ENCODE peak calls at places on chromosome 10, in ten cellular contexts. X is CD8-positive, alpha-beta T cell; A is dorsolateral prefrontal cortex; W is OCI-LY7; M is neural progenitor cell; T is cardiac muscle cell; Z is tibial artery; V is kidney; S is BE2C; Y is choroid plexus epithelial cell. N is an unnamed sample.

GRCh38 chr10:94521276-94522250 is 24.0 kb upstream of the HELLS start:
- DNase-seq in X (no peak), A (no peak), W (no peak), M (no peak), T (no peak), Z (no peak), V (no peak), S (no peak), Y (no peak), N (no peak)

GRCh38 chr10:83585686-83586085 is 553.6 kb upstream of the GHITM start:
- DNase-seq in X (no peak), A (no peak), W (no peak), M (no peak), T (no peak), Z (no peak), V (no peak), S (no peak), Y (no peak), N (no peak)

GRCh38 chr10:21797537-21797936 is 206.0 kb downstream of the DNAJC1 start:
- DNase-seq in X (no peak), A (no peak), W (no peak), M (no peak), T (no peak), Z (no peak), V (no peak), S (no peak), Y (no peak), N (no peak)

GRCh38 chr10:22900841-22901601 is 26.8 kb upstream of the ARMC3 start:
- DNase-seq in X (no peak), A (no peak), W (no peak), M (no peak), T (no peak), Z (peak; percentile 26), V (no peak), S (no peak), Y (no peak), N (no peak)

GRCh38 chr10:133180915-133181639 is 21.1 kb downstream of the KNDC1 start:
- DNase-seq in X (no peak), A (no peak), W (no peak), M (no peak), T (no peak), Z (no peak), V (peak; percentile 58), S (peak; percentile 2), Y (no peak), N (no peak)

GRCh38 chr10:112025228-112025627 is 158.3 kb downstream of the GPAM start:
- DNase-seq in X (no peak), A (no peak), W (no peak), M (no peak), T (no peak), Z (no peak), V (no peak), S (no peak), Y (no peak), N (no peak)

GRCh38 chr10:52525761-52526160 is 211.7 kb downstream of the DKK1 start:
- DNase-seq in X (no peak), A (no peak), W (no peak), M (no peak), T (no peak), Z (no peak), V (no peak), S (no peak), Y (peak; percentile 70), N (peak; percentile 55)

GRCh38 chr10:86178401-86179142 is 188.0 kb downstream of the GRID1 start:
- DNase-seq in X (no peak), A (peak; percentile 35), W (peak; percentile 7), M (peak; percentile 74), T (peak; percentile 10), Z (peak; percentile 11), V (no peak), S (peak; percentile 71), Y (peak; percentile 2), N (no peak)

GRCh38 chr10:15630353-15630752 is 89.4 kb downstream of the ITGA8 start:
- DNase-seq in X (no peak), A (no peak), W (no peak), M (no peak), T (no peak), Z (no peak), V (no peak), S (no peak), Y (no peak), N (no peak)

GRCh38 chr10:72123616-72124015 is 35.3 kb upstream of the SPOCK2 start:
- DNase-seq in X (no peak), A (no peak), W (no peak), M (no peak), T (no peak), Z (no peak), V (no peak), S (no peak), Y (no peak), N (no peak)

GRCh38 chr10:128018236-128018635 is 108.0 kb downstream of the MKI67 start:
- DNase-seq in X (no peak), A (peak; percentile 56), W (no peak), M (no peak), T (peak; percentile 52), Z (no peak), V (no peak), S (no peak), Y (peak; percentile 45), N (no peak)

GRCh38 chr10:6667150-6667549 is 87.1 kb upstream of the PRKCQ start:
- DNase-seq in X (no peak), A (no peak), W (no peak), M (no peak), T (no peak), Z (no peak), V (no peak), S (no peak), Y (no peak), N (no peak)

GRCh38 chr10:121596668-121597503 is 1.4 kb downstream of the FGFR2 start:
- DNase-seq in X (no peak), A (peak; percentile 9), W (no peak), M (peak; percentile 91), T (peak; percentile 57), Z (peak; percentile 36), V (peak; percentile 83), S (peak; percentile 51), Y (peak; percentile 17), N (peak; percentile 18)
- TF ChIP-seq CTCF in X (no peak), A (peak; percentile 66), W (no peak), M (peak; percentile 34), T (no peak), Z (peak; percentile 9), V (peak; percentile 30), S (no peak), Y (no peak), N (no peak)

GRCh38 chr10:25694206-25694933 is 239.7 kb upstream of the MYO3A start:
- DNase-seq in X (no peak), A (no peak), W (no peak), M (no peak), T (no peak), Z (no peak), V (no peak), S (no peak), Y (no peak), N (no peak)

GRCh38 chr10:25696013-25696708 is 237.9 kb upstream of the MYO3A start:
- DNase-seq in X (no peak), A (no peak), W (no peak), M (no peak), T (no peak), Z (no peak), V (no peak), S (no peak), Y (no peak), N (no peak)

GRCh38 chr10:25695586-25695985 is 238.4 kb upstream of the MYO3A start:
- DNase-seq in X (no peak), A (no peak), W (no peak), M (no peak), T (no peak), Z (no peak), V (no peak), S (no peak), Y (no peak), N (no peak)

GRCh38 chr10:25697412-25697811 is 236.6 kb upstream of the MYO3A start:
- DNase-seq in X (no peak), A (no peak), W (no peak), M (no peak), T (no peak), Z (no peak), V (no peak), S (no peak), Y (no peak), N (no peak)

GRCh38 chr10:25694976-25695375 is 239.1 kb upstream of the MYO3A start:
- DNase-seq in X (no peak), A (no peak), W (no peak), M (no peak), T (no peak), Z (no peak), V (no peak), S (no peak), Y (no peak), N (no peak)
- H3K4me3 ChIP-seq in X (no peak overlapping the region), A (no peak overlapping the region), W (no peak overlapping the region), M (no peak overlapping the region), T (no peak overlapping the region), Z (no peak overlapping the region), V (no peak overlapping the region), S (no peak overlapping the region), Y (no peak overlapping the region), N (no peak overlapping the region)

DNA sequence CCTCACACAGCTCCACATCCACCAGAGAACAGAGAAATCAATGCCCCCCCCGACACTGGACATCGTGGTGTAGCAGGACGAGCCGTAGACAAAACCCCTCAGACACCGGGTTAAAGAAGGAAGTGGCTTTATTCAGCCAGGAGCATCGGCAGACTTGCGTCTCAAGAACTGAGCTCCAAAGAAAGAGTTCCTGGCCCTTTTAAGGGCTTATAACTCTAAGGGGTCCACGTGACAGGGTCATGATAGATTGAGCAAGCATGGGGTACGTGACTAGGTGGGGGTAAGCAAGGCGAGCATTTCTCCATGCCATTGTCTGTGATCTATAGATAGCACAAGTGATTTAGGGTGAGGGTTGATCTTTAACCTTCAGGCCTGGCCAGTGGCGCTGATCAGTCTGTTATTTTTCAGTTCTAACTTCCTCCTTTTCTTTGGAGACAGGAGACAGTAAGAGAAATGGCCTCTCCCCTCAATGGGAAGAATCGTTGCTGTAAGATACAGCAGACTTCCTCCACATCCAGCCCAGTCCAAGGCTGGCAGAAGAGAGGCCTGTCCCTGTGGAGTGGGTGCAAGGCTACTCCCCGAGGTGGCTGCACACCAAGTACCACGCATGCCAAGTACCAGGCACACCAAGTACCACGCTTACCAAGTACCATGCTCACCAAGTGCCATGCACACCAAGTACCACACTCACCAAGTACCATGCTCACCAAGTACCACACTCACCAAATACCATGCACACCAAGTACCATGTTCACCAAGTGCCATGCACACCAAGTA is 19.5 kb upstream of the PPP2R2D start:
- DNase-seq in X (no peak), A (no peak), W (no peak), M (no peak), T (no peak), Z (no peak), V (peak; percentile 26), S (no peak), Y (no peak), N (no peak)
- TF ChIP-seq CTCF in X (no peak), A (no peak), W (no peak), M (no peak), T (no peak), Z (no peak), V (no peak), S (no peak), Y (no peak), N (no peak)

DNA sequence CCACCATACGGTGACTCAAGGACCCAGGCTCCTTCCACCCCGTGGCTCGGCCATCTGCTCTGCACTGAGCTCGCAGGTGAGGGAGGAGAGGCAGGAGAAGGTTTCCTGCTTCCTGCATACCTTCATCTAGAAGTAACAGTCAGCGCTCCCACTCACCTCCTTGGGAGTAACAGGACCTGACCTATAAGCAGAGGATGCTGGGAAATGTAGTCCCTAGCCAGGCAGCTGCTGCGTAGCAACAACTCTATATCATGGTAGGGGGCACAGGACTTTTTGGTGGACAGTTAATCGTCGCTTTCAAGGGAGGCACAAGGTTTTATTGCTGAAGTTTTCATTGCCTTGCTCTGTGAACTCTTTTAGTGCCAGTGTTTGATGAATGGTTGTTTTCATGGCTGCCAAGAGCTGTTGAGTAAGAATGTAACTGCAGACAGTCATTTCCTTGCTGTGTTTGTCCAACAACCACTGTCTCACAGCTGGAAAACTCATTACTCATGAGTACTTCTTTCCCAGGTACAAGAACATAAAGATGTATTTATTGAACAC is 10.2 kb upstream of the ZFYVE27 start:
- DNase-seq in X (no peak), A (no peak), W (no peak), M (peak; percentile 66), T (peak; percentile 79), Z (no peak), V (no peak), S (no peak), Y (peak; percentile 87), N (peak; percentile 90)
- H3K4me3 ChIP-seq in X (no peak overlapping the region), A (no peak overlapping the region), W (no peak overlapping the region), M (peak overlapping the region; percentile 18), T (no peak overlapping the region), Z (no peak overlapping the region), V (peak overlapping the region; percentile 55), S (no peak overlapping the region), Y (peak overlapping the region; percentile 57), N (peak overlapping the region; percentile 37)